ENCODE peak calls at places on chromosomes 5 and 9, in four cellular contexts. J is right lobe of liver, M is upper lobe of right lung, W is BE2C. I is an unnamed sample.

GRCh38 chr9:107874591-107875374 is 385.2 kb upstream of the KLF4 start:
- DNase-seq in J (no peak), M (no peak), W (no peak), I (no peak)

GRCh38 chr9:19689324-19690087 is 99.3 kb downstream of the SLC24A2 start:
- DNase-seq in J (no peak), M (no peak), W (no peak), I (no peak)

GRCh38 chr9:117720066-117720465 is 15.9 kb downstream of the TLR4 start:
- DNase-seq in J (no peak), M (no peak), W (no peak), I (no peak)

GRCh38 chr9:95087659-95088242 is 229.8 kb downstream of the FANCC start:
- DNase-seq in J (peak), M (peak), W (peak), I (no peak)

GRCh38 chr9:21174671-21175070 is 8.2 kb upstream of the IFNA21 start:
- DNase-seq in J (no peak), M (no peak), W (no peak), I (no peak)

GRCh38 chr9:18396102-18396728 is 77.7 kb upstream of the ADAMTSL1 start:
- DNase-seq in J (no peak), M (no peak), W (no peak), I (no peak)

GRCh38 chr5:137891849-137892248 is 2.6 kb downstream of the PKD2L2 start:
- DNase-seq in J (no peak), M (no peak), W (no peak), I (no peak)

GRCh38 chr9:34986541-34987047 is 3.0 kb upstream of the DNAJB5 start:
- DNase-seq in J (no peak), M (no peak), W (peak), I (no peak)

GRCh38 chr5:1536298-1537165 is 12.8 kb upstream of the LPCAT1 start:
- DNase-seq in J (peak), M (peak), W (no peak), I (peak)

GRCh38 chr5:157473383-157474370 is 13.7 kb downstream of the NIPAL4 start:
- DNase-seq in J (no peak), M (no peak), W (no peak), I (no peak)

GRCh38 chr5:137837741-137838389 is 29.8 kb upstream of the MYOT start:
- DNase-seq in J (no peak), M (no peak), W (no peak), I (no peak)

GRCh38 chr9:124320062-124320973 is 62.6 kb downstream of the NEK6 start:
- DNase-seq in J (peak), M (no peak), W (peak), I (no peak)

GRCh38 chr9:133561976-133562554 is 27.6 kb downstream of the ADAMTSL2 start:
- DNase-seq in J (no peak), M (no peak), W (no peak), I (no peak)

GRCh38 chr9:133558191-133559126 is 24.0 kb downstream of the ADAMTSL2 start:
- DNase-seq in J (no peak), M (no peak), W (peak), I (no peak)

GRCh38 chr9:133562611-133563285 is 28.2 kb downstream of the ADAMTSL2 start:
- DNase-seq in J (no peak), M (no peak), W (no peak), I (no peak)

GRCh38 chr9:133560944-133561343 is 26.4 kb downstream of the ADAMTSL2 start:
- DNase-seq in J (no peak), M (no peak), W (no peak), I (no peak)

DNA sequence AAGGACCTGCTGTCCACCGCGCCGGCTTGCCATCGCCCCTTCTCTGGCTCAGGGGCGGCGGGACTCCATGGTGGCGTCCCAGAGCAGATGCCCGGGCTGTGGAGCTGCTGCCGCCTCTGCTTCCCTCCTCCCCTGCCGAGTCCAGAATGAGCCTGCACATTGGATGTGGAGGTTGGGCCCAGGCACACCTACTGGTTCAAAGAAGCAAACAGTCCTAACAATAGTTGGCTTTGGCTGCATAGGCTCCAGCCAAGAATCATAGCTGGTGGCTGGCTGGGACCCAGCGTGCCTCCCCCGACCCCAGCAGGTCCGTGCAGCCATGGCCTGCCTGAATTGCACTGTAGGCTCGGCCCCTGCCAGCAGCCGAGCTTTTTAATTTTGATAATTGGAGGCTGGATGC is 25.8 kb downstream of the ADAMTSL2 start:
- DNase-seq in J (no peak), M (no peak), W (no peak), I (no peak)
- TF ChIP-seq CTCF in J (no peak), M (no peak), W (no peak), I (no peak)

GRCh38 chr5:92945630-92946097 is 635.4 kb downstream of the NR2F1-AS1 start:
- DNase-seq in J (no peak), M (no peak), W (no peak), I (no peak)
- TF ChIP-seq CTCF in J (no peak), M (no peak), W (no peak), I (no peak)

DNA sequence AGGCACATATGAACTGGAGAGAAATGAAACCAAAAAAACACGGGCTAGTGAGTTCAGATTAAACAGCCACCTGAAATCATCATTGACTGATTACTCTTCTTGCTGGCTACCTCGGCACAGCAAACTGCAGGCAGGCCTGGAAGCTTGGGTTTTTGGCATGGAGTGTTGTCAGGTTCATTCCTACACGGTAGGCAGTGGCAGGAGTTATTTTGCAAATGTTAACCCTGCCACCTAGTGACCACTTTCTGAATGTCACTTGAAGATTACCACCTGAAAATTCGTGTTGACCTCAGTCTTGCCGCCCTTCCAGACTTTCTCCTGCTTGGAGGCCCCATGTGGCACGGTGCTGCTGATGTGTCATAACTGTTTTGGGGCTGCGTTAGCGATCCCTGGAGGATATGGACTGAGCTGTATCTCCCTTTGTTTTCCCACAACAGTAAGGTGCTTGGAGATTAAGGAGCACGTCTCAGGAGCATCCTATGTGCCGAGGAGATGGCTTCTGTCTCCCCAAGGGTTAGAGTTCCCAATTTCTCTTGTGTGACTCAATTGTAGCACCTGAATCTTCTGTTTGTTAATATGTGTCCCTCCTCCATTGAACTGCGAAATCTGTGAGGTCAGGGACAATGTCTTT is 12.7 kb upstream of the CD180 start:
- DNase-seq in J (peak), M (no peak), W (peak), I (no peak)
- TF ChIP-seq CTCF in J (peak), M (peak), W (peak), I (peak)

DNA sequence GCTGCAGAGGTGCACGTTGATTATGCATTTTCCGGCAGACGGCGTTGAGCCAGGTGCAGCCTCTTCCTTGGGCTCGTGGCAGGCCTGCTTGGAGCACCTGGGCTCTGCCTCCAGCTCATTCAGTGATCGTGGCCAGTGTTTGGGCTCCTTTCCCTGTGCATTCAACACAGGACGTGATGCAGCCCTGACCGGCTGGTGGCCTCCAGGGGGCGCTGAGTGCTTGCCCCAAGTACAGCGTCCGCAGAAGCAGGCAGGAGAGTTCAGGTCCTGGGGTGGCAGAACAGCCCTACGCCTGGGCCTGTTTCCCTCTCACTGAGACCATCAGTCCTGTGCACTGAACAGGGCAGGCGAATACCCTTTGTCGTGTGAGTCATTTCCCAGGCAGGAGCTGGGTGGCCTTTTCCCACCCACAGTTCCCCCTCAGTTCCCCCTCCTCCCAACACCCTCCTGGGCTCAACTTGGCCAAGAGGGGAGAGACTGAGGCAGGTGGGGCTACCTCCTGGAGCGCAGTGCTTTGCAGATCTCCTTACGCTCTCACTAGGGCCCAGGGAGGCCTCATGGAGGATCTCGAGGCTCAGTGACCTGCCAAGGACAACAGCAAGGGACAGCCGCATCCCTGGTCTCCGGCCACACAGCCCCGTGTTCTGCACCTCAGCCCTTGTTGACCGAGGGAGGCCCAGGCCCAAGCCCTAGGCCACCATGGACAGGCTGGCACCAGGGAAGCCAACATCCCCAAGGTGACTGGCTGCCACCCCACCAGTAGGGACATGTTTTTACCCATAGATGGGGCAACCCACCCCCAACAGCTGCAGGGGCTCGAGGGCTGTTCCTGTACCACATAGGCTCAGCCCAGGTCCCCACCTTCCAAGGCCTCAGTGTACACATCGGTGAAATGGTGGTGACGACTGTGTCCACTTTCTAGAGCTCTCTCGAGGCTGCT is 52.9 kb downstream of the LRSAM1 start:
- DNase-seq in J (peak), M (peak), W (peak), I (peak)
- TF ChIP-seq CTCF in J (peak), M (peak), W (peak), I (peak)

GRCh38 chr9:82911997-82912396 is 150.9 kb downstream of the RASEF start:
- DNase-seq in J (no peak), M (no peak), W (no peak), I (no peak)

GRCh38 chr9:82912639-82913038 is 150.3 kb downstream of the RASEF start:
- DNase-seq in J (no peak), M (no peak), W (no peak), I (no peak)
- TF ChIP-seq CTCF in J (no peak), M (no peak), W (peak), I (peak)

GRCh38 chr5:94391996-94392395 is 226.4 kb downstream of the KIAA0825 start:
- DNase-seq in J (no peak), M (no peak), W (no peak), I (no peak)
- TF ChIP-seq CTCF in J (no peak), M (no peak), W (no peak), I (no peak)

GRCh38 chr5:60584304-60584703 is 115.7 kb downstream of the DEPDC1B start:
- DNase-seq in J (no peak), M (no peak), W (no peak), I (no peak)

GRCh38 chr5:60585618-60586017 is 114.3 kb downstream of the DEPDC1B start:
- DNase-seq in J (no peak), M (no peak), W (no peak), I (no peak)

GRCh38 chr5:60583598-60583997 is 116.4 kb downstream of the DEPDC1B start:
- DNase-seq in J (no peak), M (no peak), W (peak), I (no peak)

GRCh38 chr5:60590172-60590571 is 109.8 kb downstream of the DEPDC1B start:
- DNase-seq in J (no peak), M (no peak), W (no peak), I (no peak)

DNA sequence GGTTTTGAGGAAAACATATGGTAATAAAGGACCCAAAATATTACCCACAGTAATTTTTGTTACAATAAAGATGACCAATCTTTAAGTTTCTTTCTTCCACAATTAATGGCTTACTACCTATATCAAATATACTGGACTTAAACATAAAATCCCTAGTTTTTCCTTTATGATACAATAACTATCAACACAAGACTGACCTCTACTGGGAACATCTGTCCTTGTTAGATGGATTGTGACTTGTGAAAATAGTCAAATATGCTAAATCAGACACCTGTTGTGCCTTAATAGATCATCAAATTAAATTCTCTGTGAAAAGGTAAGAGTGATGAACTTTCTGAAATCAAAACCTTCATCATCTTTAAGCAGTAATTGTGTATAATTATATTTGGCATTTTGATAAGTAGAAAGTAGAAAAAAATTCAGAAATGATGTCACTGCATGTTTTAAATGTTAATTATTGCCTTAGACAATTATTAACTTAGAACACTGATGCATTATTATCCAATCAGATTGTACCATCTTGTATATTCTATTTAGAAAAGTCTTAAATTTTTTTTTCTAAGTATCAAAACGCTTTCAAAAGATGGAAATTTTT is 113.6 kb downstream of the DEPDC1B start:
- DNase-seq in J (no peak), M (no peak), W (no peak), I (no peak)
- TF ChIP-seq CTCF in J (peak), M (peak), W (peak), I (peak)

GRCh38 chr5:79772651-79773050 is 83.0 kb downstream of the CMYA5 start:
- DNase-seq in J (no peak), M (no peak), W (no peak), I (no peak)
- TF ChIP-seq CTCF in J (no peak), M (no peak), W (no peak), I (no peak)

GRCh38 chr5:139788294-139788875 is 7.2 kb upstream of the PSD2 start:
- DNase-seq in J (no peak), M (no peak), W (no peak), I (no peak)
- TF ChIP-seq CTCF in J (no peak), M (no peak), W (no peak), I (no peak)

GRCh38 chr5:87110721-87111120 is 157.0 kb upstream of the RASA1 start:
- DNase-seq in J (no peak), M (no peak), W (no peak), I (no peak)

GRCh38 chr5:87114631-87115030 is 153.1 kb upstream of the RASA1 start:
- DNase-seq in J (no peak), M (no peak), W (no peak), I (no peak)

GRCh38 chr5:87105577-87105976 is 162.1 kb upstream of the RASA1 start:
- DNase-seq in J (no peak), M (no peak), W (no peak), I (no peak)

GRCh38 chr5:87113848-87114247 is 153.8 kb upstream of the RASA1 start:
- DNase-seq in J (no peak), M (no peak), W (no peak), I (no peak)

DNA sequence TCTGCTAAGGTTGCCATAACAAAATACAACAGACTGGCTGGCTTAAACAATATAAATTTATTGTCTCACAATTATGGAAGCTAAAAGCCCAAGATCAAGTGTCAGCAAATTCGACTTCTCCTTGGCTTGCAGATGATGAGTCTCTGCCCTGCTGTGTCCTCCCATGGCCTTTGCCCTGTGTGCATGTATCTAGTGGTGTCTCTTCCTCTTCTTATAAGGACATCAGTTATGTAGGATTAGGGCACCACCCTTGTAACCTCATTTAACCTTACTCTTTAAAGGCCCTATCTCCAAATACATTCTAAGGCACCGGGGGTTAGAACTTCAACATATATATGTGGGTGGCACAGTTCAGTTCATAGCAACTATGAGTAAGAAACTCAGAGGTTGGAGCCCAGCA is 157.9 kb upstream of the RASA1 start:
- DNase-seq in J (no peak), M (no peak), W (no peak), I (no peak)
- TF ChIP-seq CTCF in J (no peak), M (no peak), W (no peak), I (no peak)

I was measured in chondrocyte.